ENCODE peak calls at places on chromosomes 5 and 9, in six cellular contexts. One of them, this sample, is unnamed.

GRCh38 chr5:146620663-146621051 is 104.7 kb upstream of the GPR151 start:
- DNase-seq in colonic mucosa: no peak
- DNase-seq in left ventricle myocardium superior: no peak
- DNase-seq in occipital lobe: peak
- DNase-seq in CD4-positive, alpha-beta T cell: no peak
- DNase-seq in effector memory CD8-positive, alpha-beta T cell: no peak
- DNase-seq in this sample: no peak

GRCh38 chr9:77163889-77164288 is 13.4 kb upstream of the VPS13A start:
- DNase-seq in colonic mucosa: no peak
- DNase-seq in left ventricle myocardium superior: no peak
- DNase-seq in occipital lobe: no peak
- DNase-seq in CD4-positive, alpha-beta T cell: no peak
- DNase-seq in effector memory CD8-positive, alpha-beta T cell: no peak
- DNase-seq in this sample: no peak

GRCh38 chr5:1384521-1384920 is 39.6 kb upstream of the CLPTM1L start:
- DNase-seq in colonic mucosa: no peak
- DNase-seq in left ventricle myocardium superior: no peak
- DNase-seq in occipital lobe: no peak
- DNase-seq in CD4-positive, alpha-beta T cell: no peak
- DNase-seq in effector memory CD8-positive, alpha-beta T cell: no peak
- DNase-seq in this sample: no peak

GRCh38 chr9:2336055-2336454 is 285.5 kb upstream of the VLDLR start:
- DNase-seq in colonic mucosa: no peak
- DNase-seq in left ventricle myocardium superior: no peak
- DNase-seq in occipital lobe: no peak
- DNase-seq in CD4-positive, alpha-beta T cell: no peak
- DNase-seq in effector memory CD8-positive, alpha-beta T cell: no peak
- DNase-seq in this sample: no peak

GRCh38 chr5:129399069-129399468 is 61.0 kb upstream of the ADAMTS19 start:
- DNase-seq in colonic mucosa: no peak
- DNase-seq in left ventricle myocardium superior: no peak
- DNase-seq in occipital lobe: no peak
- DNase-seq in CD4-positive, alpha-beta T cell: no peak
- DNase-seq in effector memory CD8-positive, alpha-beta T cell: no peak
- DNase-seq in this sample: no peak

GRCh38 chr5:177261510-177261909 is 42.0 kb downstream of the RAB24 start:
- DNase-seq in colonic mucosa: no peak
- DNase-seq in left ventricle myocardium superior: no peak
- DNase-seq in occipital lobe: no peak
- DNase-seq in CD4-positive, alpha-beta T cell: no peak
- DNase-seq in effector memory CD8-positive, alpha-beta T cell: no peak
- DNase-seq in this sample: no peak

GRCh38 chr5:74543162-74543995 is 97.1 kb downstream of the ENC1 start:
- DNase-seq in colonic mucosa: peak
- DNase-seq in left ventricle myocardium superior: no peak
- DNase-seq in occipital lobe: peak
- DNase-seq in CD4-positive, alpha-beta T cell: no peak
- DNase-seq in effector memory CD8-positive, alpha-beta T cell: no peak
- DNase-seq in this sample: no peak

GRCh38 chr5:173394701-173395100 is 66.5 kb upstream of the STC2 start:
- DNase-seq in colonic mucosa: no peak
- DNase-seq in left ventricle myocardium superior: no peak
- DNase-seq in occipital lobe: no peak
- DNase-seq in CD4-positive, alpha-beta T cell: no peak
- DNase-seq in effector memory CD8-positive, alpha-beta T cell: no peak
- DNase-seq in this sample: no peak

GRCh38 chr5:112594060-112594850 is 143.4 kb upstream of the APC start:
- DNase-seq in colonic mucosa: no peak
- DNase-seq in left ventricle myocardium superior: no peak
- DNase-seq in occipital lobe: peak
- DNase-seq in CD4-positive, alpha-beta T cell: no peak
- DNase-seq in effector memory CD8-positive, alpha-beta T cell: no peak
- DNase-seq in this sample: no peak

GRCh38 chr5:144004146-144004545 is 166.3 kb downstream of the YIPF5 start:
- DNase-seq in colonic mucosa: no peak
- DNase-seq in left ventricle myocardium superior: no peak
- DNase-seq in occipital lobe: no peak
- DNase-seq in CD4-positive, alpha-beta T cell: no peak
- DNase-seq in effector memory CD8-positive, alpha-beta T cell: no peak
- DNase-seq in this sample: no peak

GRCh38 chr9:86921141-86921868 is 26.0 kb downstream of the GAS1 start:
- DNase-seq in colonic mucosa: no peak
- DNase-seq in left ventricle myocardium superior: no peak
- DNase-seq in occipital lobe: no peak
- DNase-seq in CD4-positive, alpha-beta T cell: no peak
- DNase-seq in effector memory CD8-positive, alpha-beta T cell: no peak
- DNase-seq in this sample: no peak

GRCh38 chr5:107469064-107469463 is 201.7 kb downstream of the EFNA5 start:
- DNase-seq in colonic mucosa: no peak
- DNase-seq in left ventricle myocardium superior: no peak
- DNase-seq in occipital lobe: no peak
- DNase-seq in CD4-positive, alpha-beta T cell: no peak
- DNase-seq in effector memory CD8-positive, alpha-beta T cell: no peak
- DNase-seq in this sample: no peak

GRCh38 chr5:1468629-1469527 is 23.6 kb upstream of the SLC6A3 start:
- DNase-seq in colonic mucosa: no peak
- DNase-seq in left ventricle myocardium superior: no peak
- DNase-seq in occipital lobe: no peak
- DNase-seq in CD4-positive, alpha-beta T cell: no peak
- DNase-seq in effector memory CD8-positive, alpha-beta T cell: no peak
- DNase-seq in this sample: no peak

GRCh38 chr5:120314201-120314600 is 149.9 kb upstream of the PRR16 start:
- DNase-seq in colonic mucosa: no peak
- DNase-seq in left ventricle myocardium superior: no peak
- DNase-seq in occipital lobe: no peak
- DNase-seq in CD4-positive, alpha-beta T cell: no peak
- DNase-seq in effector memory CD8-positive, alpha-beta T cell: no peak
- DNase-seq in this sample: no peak

GRCh38 chr5:67998709-67999251 is 216.8 kb upstream of the PIK3R1 start:
- DNase-seq in colonic mucosa: no peak
- DNase-seq in left ventricle myocardium superior: peak
- DNase-seq in occipital lobe: peak
- DNase-seq in CD4-positive, alpha-beta T cell: no peak
- DNase-seq in effector memory CD8-positive, alpha-beta T cell: no peak
- DNase-seq in this sample: no peak

GRCh38 chr5:173790177-173790719 is 97.9 kb upstream of the CPEB4 start:
- DNase-seq in colonic mucosa: no peak
- DNase-seq in left ventricle myocardium superior: no peak
- DNase-seq in occipital lobe: no peak
- DNase-seq in CD4-positive, alpha-beta T cell: no peak
- DNase-seq in effector memory CD8-positive, alpha-beta T cell: no peak
- DNase-seq in this sample: no peak

GRCh38 chr5:56326116-56326515 is 93.0 kb upstream of the ANKRD55 start:
- DNase-seq in colonic mucosa: no peak
- DNase-seq in left ventricle myocardium superior: no peak
- DNase-seq in occipital lobe: no peak
- DNase-seq in CD4-positive, alpha-beta T cell: no peak
- DNase-seq in effector memory CD8-positive, alpha-beta T cell: no peak
- DNase-seq in this sample: no peak

GRCh38 chr5:139652788-139653241 is 4.7 kb downstream of the CXXC5 start:
- DNase-seq in colonic mucosa: no peak
- DNase-seq in left ventricle myocardium superior: peak
- DNase-seq in occipital lobe: no peak
- DNase-seq in CD4-positive, alpha-beta T cell: no peak
- DNase-seq in effector memory CD8-positive, alpha-beta T cell: no peak
- DNase-seq in this sample: no peak

GRCh38 chr5:151221574-151221973 is 2.3 kb downstream of the CCDC69 start:
- DNase-seq in colonic mucosa: no peak
- DNase-seq in left ventricle myocardium superior: no peak
- DNase-seq in occipital lobe: no peak
- DNase-seq in CD4-positive, alpha-beta T cell: no peak
- DNase-seq in effector memory CD8-positive, alpha-beta T cell: no peak
- DNase-seq in this sample: no peak

GRCh38 chr9:36487482-36488321 is 85.0 kb upstream of the MELK start:
- DNase-seq in colonic mucosa: peak
- DNase-seq in left ventricle myocardium superior: peak
- DNase-seq in occipital lobe: peak
- DNase-seq in CD4-positive, alpha-beta T cell: peak
- DNase-seq in effector memory CD8-positive, alpha-beta T cell: peak
- DNase-seq in this sample: peak